ENCODE peak calls at places on chromosomes 1 and 21, in eight cellular contexts. P is sigmoid colon, L is cardiac fibroblast, O is adrenal gland, V is GM23248, B is left lung, F is PC-9, I is fibroblast of pulmonary artery. A is an unnamed sample.

GRCh38 chr1:184792450-184792969 is 37.9 kb upstream of the EDEM3 start:
- DNase-seq in I (peak; percentile 96), L (peak; percentile 99), P (peak; percentile 94), O (peak; percentile 88), F (peak; percentile 16), B (peak; percentile 64), V (peak; percentile 99), A (peak; percentile 94)

GRCh38 chr1:61448934-61449368 is 276.0 kb downstream of the TM2D1 start:
- DNase-seq in P (peak; percentile 93), L (peak; percentile 99), V (peak; percentile 92), O (peak; percentile 49), F (no peak), I (peak; percentile 96), B (peak; percentile 38), A (no peak)

GRCh38 chr1:58932820-58933598 is 149.2 kb upstream of the JUN start:
- DNase-seq in I (peak; percentile 82), B (peak; percentile 89), P (no peak), V (peak; percentile 91), O (peak; percentile 27), L (peak; percentile 89), F (peak; percentile 97), A (peak; percentile 92)

GRCh38 chr1:22489278-22489677 is 37.6 kb downstream of the ZBTB40 start:
- DNase-seq in O (no peak), F (no peak), I (no peak), V (no peak), B (no peak), L (no peak), P (no peak), A (no peak)

GRCh38 chr1:43621386-43621785 is 28.6 kb upstream of the KDM4A start:
- DNase-seq in B (no peak), I (no peak), F (no peak), V (no peak), L (no peak), O (no peak), P (no peak), A (no peak)

GRCh38 chr1:35287807-35288640 is 19.5 kb downstream of the ZMYM4 start:
- DNase-seq in V (peak; percentile 88), B (no peak), P (no peak), I (peak; percentile 55), F (peak; percentile 23), O (no peak), L (peak; percentile 83), A (no peak)

GRCh38 chr1:31715097-31715872 is 11.5 kb upstream of the COL16A1 start:
- DNase-seq in O (peak; percentile 97), B (peak; percentile 90), V (peak; percentile 94), L (peak; percentile 93), P (peak; percentile 99), I (peak; percentile 88), F (peak; percentile 93), A (peak; percentile 90)

GRCh38 chr1:160743266-160743665 is 4.2 kb downstream of the SLAMF7 start:
- DNase-seq in L (no peak), V (no peak), I (no peak), P (no peak), O (no peak), F (no peak), B (no peak), A (no peak)

GRCh38 chr1:5975133-5975880 is 16.9 kb downstream of the NPHP4 start:
- DNase-seq in I (peak; percentile 73), L (peak; percentile 58), F (peak; percentile 17), V (peak; percentile 75), O (peak; percentile 59), P (peak; percentile 34), B (no peak), A (peak; percentile 63)

GRCh38 chr1:155970531-155971167 is 7.7 kb downstream of the ARHGEF2 start:
- DNase-seq in B (peak; percentile 90), F (no peak), P (peak; percentile 87), O (peak; percentile 83), I (peak; percentile 69), L (peak; percentile 79), V (peak; percentile 94), A (peak; percentile 51)

GRCh38 chr1:169305948-169306347 is 61.6 kb downstream of the NME7 start:
- DNase-seq in B (no peak), I (no peak), O (no peak), P (no peak), L (no peak), F (no peak), V (no peak), A (no peak)

GRCh38 chr1:50976111-50976889 is 6.3 kb downstream of the CDKN2C start:
- DNase-seq in B (no peak), I (no peak), L (no peak), O (no peak), P (no peak), F (no peak), V (no peak), A (no peak)

GRCh38 chr21:44337941-44338895 is 972 bp downstream of the CFAP410 start:
- DNase-seq in O (peak; percentile 73), P (peak; percentile 91), V (peak; percentile 74), F (peak; percentile 67), L (peak; percentile 61), B (peak; percentile 64), I (peak; percentile 50), A (peak; percentile 66)

GRCh38 chr1:85200367-85200869 is 398 bp downstream of the SYDE2 start:
- DNase-seq in I (peak; percentile 8), O (peak; percentile 49), B (peak; percentile 35), V (peak; percentile 57), L (peak; percentile 6), F (no peak), P (peak; percentile 77), A (peak; percentile 26)

GRCh38 chr1:246072456-246072855 is 434.6 kb downstream of the SMYD3 start:
- DNase-seq in V (no peak), F (no peak), P (no peak), L (no peak), B (no peak), I (no peak), O (no peak), A (no peak)

GRCh38 chr1:36183309-36183856 is 27.4 kb downstream of the MAP7D1 start:
- DNase-seq in L (no peak), P (peak; percentile 87), B (no peak), F (no peak), V (no peak), O (no peak), I (peak; percentile 42), A (no peak)

DNA sequence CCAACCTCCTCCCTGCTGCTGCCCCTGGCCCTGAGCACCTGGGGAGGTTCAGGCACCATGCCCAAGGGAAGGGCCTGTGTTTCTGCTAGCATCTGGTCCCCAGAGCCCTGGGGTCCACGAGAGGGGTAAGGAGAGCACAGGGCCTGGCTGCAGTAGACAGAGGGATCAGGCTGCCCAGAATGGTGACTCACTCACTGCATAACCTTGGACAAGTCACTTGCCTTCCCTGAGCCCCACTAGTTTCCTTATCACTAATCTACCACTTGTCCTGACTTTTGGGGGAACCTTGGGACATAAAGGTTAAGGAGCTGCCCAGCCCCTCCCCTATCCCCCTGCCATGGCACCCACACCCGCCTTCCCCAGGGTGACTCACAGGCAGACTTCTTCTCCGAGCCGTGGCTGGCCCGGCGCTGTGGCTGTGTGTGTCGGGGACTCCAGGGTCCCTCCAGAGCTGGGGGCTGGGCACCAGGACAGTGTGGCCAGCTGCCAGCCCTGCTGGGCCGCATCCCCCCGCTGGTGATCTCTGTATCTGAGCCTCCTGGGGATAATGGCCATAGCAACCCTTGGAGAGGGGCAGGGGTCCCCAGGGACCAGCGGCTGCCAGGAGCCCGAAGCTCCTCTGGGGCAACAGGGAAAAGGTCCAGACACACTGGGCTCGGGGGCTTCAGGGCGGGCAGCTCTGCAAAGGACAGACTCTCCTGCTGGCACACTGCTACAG is 4.0 kb downstream of the ARHGEF19 start:
- DNase-seq in P (no peak), L (peak; percentile 48), O (peak; percentile 86), B (no peak), V (peak; percentile 55), F (peak; percentile 25), I (peak; percentile 29), A (no peak)
- H3K4me3 ChIP-seq in P (no peak overlapping the region), L (no peak overlapping the region), O (no peak overlapping the region), B (no peak overlapping the region), V (no peak overlapping the region), F (peak overlapping the region; percentile 67), I (no peak overlapping the region), A (no peak overlapping the region)

DNA sequence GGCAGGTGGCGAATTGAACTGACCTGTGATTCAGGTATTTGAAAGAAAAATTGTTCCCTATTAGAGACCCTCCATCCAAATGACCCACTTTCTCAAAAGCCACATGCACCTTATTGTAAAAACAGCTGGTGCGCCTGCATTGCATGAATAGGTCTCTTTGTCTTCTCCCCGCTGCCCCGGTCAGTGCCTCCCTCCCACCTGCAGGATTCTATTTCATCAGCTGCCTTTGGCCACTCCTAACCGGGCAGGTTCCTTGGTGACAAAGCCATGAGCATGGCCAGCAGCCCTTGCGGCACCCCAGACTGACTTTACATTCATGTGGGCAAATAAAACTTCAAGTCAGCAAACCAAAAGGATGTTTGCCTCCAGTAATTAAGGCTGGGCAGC is 6.4 kb downstream of the TMPRSS3 start:
- DNase-seq in O (no peak), B (no peak), I (no peak), P (no peak), F (peak; percentile 15), L (no peak), V (no peak), A (peak; percentile 83)
- H3K4me3 ChIP-seq in O (no peak overlapping the region), B (no peak overlapping the region), I (no peak overlapping the region), P (no peak overlapping the region), F (no peak overlapping the region), L (no peak overlapping the region), V (no peak overlapping the region), A (peak overlapping the region; percentile 22)

DNA sequence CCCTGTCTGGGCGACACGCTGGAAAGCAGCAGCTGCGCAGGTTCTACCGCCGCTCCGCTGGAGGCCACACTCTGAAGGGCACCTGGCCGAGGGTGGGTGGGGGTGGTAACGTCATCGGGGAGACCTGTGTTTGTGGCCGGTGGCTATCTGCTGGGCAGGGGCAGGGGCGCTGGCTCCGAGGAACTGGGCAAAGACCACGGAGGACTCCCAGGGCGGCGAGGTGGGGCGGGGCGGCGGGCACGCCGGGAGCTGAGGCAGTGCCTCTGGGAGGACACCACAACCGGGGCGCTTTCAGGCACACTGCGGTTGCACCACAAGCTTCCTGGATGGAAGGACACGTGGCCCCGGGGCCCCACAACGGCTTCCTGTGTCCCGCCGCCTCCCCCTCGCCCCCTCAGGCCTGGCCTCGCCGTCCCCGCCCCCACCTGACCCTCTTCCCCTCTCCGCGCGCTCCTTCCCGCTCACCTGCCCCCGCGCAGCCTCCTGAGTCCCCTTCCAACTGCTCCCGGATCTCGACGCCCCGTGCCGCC is 3.3 kb upstream of the DENND2D start:
- DNase-seq in V (peak; percentile 65), O (peak; percentile 90), I (peak; percentile 39), P (peak; percentile 84), L (peak; percentile 27), F (peak; percentile 78), B (peak; percentile 91), A (peak; percentile 89)
- H3K4me3 ChIP-seq in V (peak overlapping the region; percentile 79), O (peak overlapping the region; percentile 37), I (peak overlapping the region; percentile 57), P (peak overlapping the region; percentile 38), L (peak overlapping the region; percentile 57), F (peak overlapping the region; percentile 65), B (peak overlapping the region; percentile 75), A (peak overlapping the region; percentile 75)

DNA sequence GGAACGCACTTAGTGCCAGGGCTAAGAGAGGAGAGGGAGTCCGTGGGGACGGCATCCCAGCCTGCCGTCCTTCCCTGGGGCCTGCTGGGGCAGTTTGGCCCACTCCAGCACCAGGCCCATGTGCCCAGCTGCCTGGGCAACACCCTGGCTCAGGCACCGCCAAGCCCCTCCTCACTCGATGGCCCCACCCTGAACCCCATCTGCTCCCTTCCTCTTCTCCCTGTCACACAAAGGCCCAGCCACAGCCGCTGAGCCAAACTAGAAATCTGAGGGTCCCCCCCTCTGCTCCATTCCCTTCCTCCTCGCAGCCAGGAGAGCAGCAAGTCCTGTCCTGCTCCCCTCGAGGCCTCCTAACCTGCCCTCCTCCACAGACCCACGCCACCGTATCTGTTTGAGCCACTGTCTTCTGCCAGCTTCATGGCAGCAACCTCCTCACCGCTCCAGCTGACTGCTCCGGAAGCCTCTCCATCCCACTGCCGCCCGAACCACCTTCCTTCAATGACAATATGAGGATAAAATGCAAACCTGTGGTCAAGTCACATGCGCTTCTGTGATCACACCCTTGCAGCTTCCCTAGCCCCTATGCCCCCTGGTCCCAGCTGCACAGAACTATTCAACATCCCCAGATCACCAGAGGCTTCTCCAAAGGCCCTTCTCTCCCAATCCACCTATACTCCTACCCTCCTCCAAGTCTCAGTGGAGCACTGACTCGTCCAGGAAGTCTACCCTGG is 8.4 kb upstream of the TNNI1 start:
- DNase-seq in F (no peak), L (no peak), B (no peak), P (no peak), V (no peak), O (no peak), I (no peak), A (no peak)
- H3K4me3 ChIP-seq in F (no peak overlapping the region), L (no peak overlapping the region), B (no peak overlapping the region), P (no peak overlapping the region), V (no peak overlapping the region), O (no peak overlapping the region), I (no peak overlapping the region), A (no peak overlapping the region)

A was measured in stomach.